ENCODE peak calls at places on chromosome 3, in ten cellular contexts. One of them, this sample, is unnamed.
A peak's percentile ranks its signal among the peaks of the same experiment; 100 is the strongest.

GRCh38 chr3:122568755-122569154 is 4.6 kb downstream of the DTX3L start:
- DNase-seq in breast epithelium: no peak
- DNase-seq in HepG2: no peak
- DNase-seq in HCT116: no peak
- DNase-seq in K562: no peak
- DNase-seq in esophagus muscularis mucosa: no peak
- DNase-seq in spleen: no peak
- DNase-seq in suprapubic skin: no peak
- DNase-seq in sigmoid colon: no peak
- DNase-seq in stomach: no peak
- DNase-seq in this sample: no peak

GRCh38 chr3:177058647-177059046 is 138.6 kb downstream of the TBL1XR1 start:
- DNase-seq in breast epithelium: no peak
- DNase-seq in stomach: no peak
- DNase-seq in HepG2: no peak
- DNase-seq in K562: no peak
- DNase-seq in sigmoid colon: no peak
- DNase-seq in spleen: no peak
- DNase-seq in HCT116: no peak
- DNase-seq in esophagus muscularis mucosa: no peak
- DNase-seq in suprapubic skin: no peak
- DNase-seq in this sample: no peak

GRCh38 chr3:151345854-151346253 is 16.5 kb upstream of the P2RY13 start:
- DNase-seq in esophagus muscularis mucosa: no peak
- DNase-seq in HCT116: no peak
- DNase-seq in K562: no peak
- DNase-seq in spleen: no peak
- DNase-seq in sigmoid colon: no peak
- DNase-seq in breast epithelium: peak; percentile 23
- DNase-seq in HepG2: no peak
- DNase-seq in stomach: no peak
- DNase-seq in suprapubic skin: no peak
- DNase-seq in this sample: peak; percentile 9

GRCh38 chr3:162764672-162765071 is 1268.1 kb downstream of the OTOL1 start:
- DNase-seq in HCT116: no peak
- DNase-seq in esophagus muscularis mucosa: no peak
- DNase-seq in sigmoid colon: no peak
- DNase-seq in spleen: no peak
- DNase-seq in breast epithelium: no peak
- DNase-seq in suprapubic skin: no peak
- DNase-seq in K562: no peak
- DNase-seq in HepG2: no peak
- DNase-seq in stomach: no peak
- DNase-seq in this sample: no peak

GRCh38 chr3:27201435-27201966 is 167.7 kb downstream of the NEK10 start:
- DNase-seq in sigmoid colon: no peak
- DNase-seq in stomach: no peak
- DNase-seq in suprapubic skin: no peak
- DNase-seq in esophagus muscularis mucosa: no peak
- DNase-seq in HCT116: no peak
- DNase-seq in HepG2: no peak
- DNase-seq in breast epithelium: no peak
- DNase-seq in spleen: no peak
- DNase-seq in K562: no peak
- DNase-seq in this sample: peak; percentile 48

GRCh38 chr3:142987080-142987700 is 14.2 kb upstream of the U2SURP start:
- DNase-seq in stomach: no peak
- DNase-seq in sigmoid colon: no peak
- DNase-seq in esophagus muscularis mucosa: no peak
- DNase-seq in HepG2: peak; percentile 18
- DNase-seq in HCT116: no peak
- DNase-seq in suprapubic skin: no peak
- DNase-seq in spleen: no peak
- DNase-seq in K562: peak; percentile 37
- DNase-seq in breast epithelium: no peak
- DNase-seq in this sample: no peak

GRCh38 chr3:23919628-23920027 is 2.7 kb downstream of the RPL15 start:
- DNase-seq in sigmoid colon: no peak
- DNase-seq in stomach: no peak
- DNase-seq in breast epithelium: no peak
- DNase-seq in esophagus muscularis mucosa: no peak
- DNase-seq in spleen: no peak
- DNase-seq in HCT116: no peak
- DNase-seq in HepG2: no peak
- DNase-seq in suprapubic skin: no peak
- DNase-seq in K562: no peak
- DNase-seq in this sample: no peak

GRCh38 chr3:40582401-40583027 is 57.8 kb downstream of the ZNF621 start:
- DNase-seq in breast epithelium: no peak
- DNase-seq in stomach: no peak
- DNase-seq in HCT116: no peak
- DNase-seq in HepG2: no peak
- DNase-seq in suprapubic skin: no peak
- DNase-seq in K562: no peak
- DNase-seq in spleen: no peak
- DNase-seq in esophagus muscularis mucosa: no peak
- DNase-seq in sigmoid colon: no peak
- DNase-seq in this sample: no peak

GRCh38 chr3:194522579-194523046 is 35.8 kb upstream of the ATP13A3 start:
- DNase-seq in sigmoid colon: no peak
- DNase-seq in breast epithelium: no peak
- DNase-seq in HCT116: no peak
- DNase-seq in HepG2: no peak
- DNase-seq in suprapubic skin: no peak
- DNase-seq in esophagus muscularis mucosa: no peak
- DNase-seq in spleen: no peak
- DNase-seq in K562: no peak
- DNase-seq in stomach: no peak
- DNase-seq in this sample: no peak
- H3K27ac ChIP-seq in sigmoid colon: no peak overlapping the region
- H3K27ac ChIP-seq in breast epithelium: no peak overlapping the region
- H3K27ac ChIP-seq in HCT116: no peak overlapping the region
- H3K27ac ChIP-seq in HepG2: no peak overlapping the region
- H3K27ac ChIP-seq in suprapubic skin: no peak overlapping the region
- H3K27ac ChIP-seq in esophagus muscularis mucosa: no peak overlapping the region
- H3K27ac ChIP-seq in spleen: no peak overlapping the region
- H3K27ac ChIP-seq in K562: no peak overlapping the region
- H3K27ac ChIP-seq in stomach: no peak overlapping the region
- H3K27ac ChIP-seq in this sample: no peak overlapping the region

GRCh38 chr3:81922404-81922803 is 161.0 kb upstream of the GBE1 start:
- DNase-seq in esophagus muscularis mucosa: no peak
- DNase-seq in spleen: no peak
- DNase-seq in K562: no peak
- DNase-seq in HCT116: no peak
- DNase-seq in suprapubic skin: no peak
- DNase-seq in breast epithelium: no peak
- DNase-seq in sigmoid colon: no peak
- DNase-seq in stomach: no peak
- DNase-seq in HepG2: no peak
- DNase-seq in this sample: no peak

GRCh38 chr3:81925385-81925784 is 163.9 kb upstream of the GBE1 start:
- DNase-seq in HCT116: no peak
- DNase-seq in HepG2: no peak
- DNase-seq in sigmoid colon: no peak
- DNase-seq in spleen: no peak
- DNase-seq in K562: no peak
- DNase-seq in suprapubic skin: no peak
- DNase-seq in breast epithelium: no peak
- DNase-seq in stomach: no peak
- DNase-seq in esophagus muscularis mucosa: no peak
- DNase-seq in this sample: no peak

GRCh38 chr3:81927811-81928210 is 166.4 kb upstream of the GBE1 start:
- DNase-seq in esophagus muscularis mucosa: no peak
- DNase-seq in HCT116: no peak
- DNase-seq in stomach: no peak
- DNase-seq in sigmoid colon: no peak
- DNase-seq in HepG2: no peak
- DNase-seq in breast epithelium: no peak
- DNase-seq in K562: no peak
- DNase-seq in spleen: no peak
- DNase-seq in suprapubic skin: no peak
- DNase-seq in this sample: no peak

GRCh38 chr3:81920805-81921204 is 159.4 kb upstream of the GBE1 start:
- DNase-seq in stomach: no peak
- DNase-seq in K562: no peak
- DNase-seq in esophagus muscularis mucosa: no peak
- DNase-seq in breast epithelium: no peak
- DNase-seq in HCT116: no peak
- DNase-seq in sigmoid colon: no peak
- DNase-seq in HepG2: no peak
- DNase-seq in spleen: no peak
- DNase-seq in suprapubic skin: no peak
- DNase-seq in this sample: no peak

GRCh38 chr3:81923038-81923437 is 161.6 kb upstream of the GBE1 start:
- DNase-seq in sigmoid colon: no peak
- DNase-seq in stomach: no peak
- DNase-seq in spleen: no peak
- DNase-seq in HCT116: no peak
- DNase-seq in HepG2: no peak
- DNase-seq in suprapubic skin: no peak
- DNase-seq in breast epithelium: no peak
- DNase-seq in K562: no peak
- DNase-seq in esophagus muscularis mucosa: no peak
- DNase-seq in this sample: no peak
- TF ChIP-seq POLR2AphosphoS5 in sigmoid colon: no peak
- TF ChIP-seq POLR2AphosphoS5 in stomach: no peak
- TF ChIP-seq POLR2AphosphoS5 in spleen: no peak
- TF ChIP-seq POLR2AphosphoS5 in HCT116: no peak
- TF ChIP-seq POLR2AphosphoS5 in HepG2: no peak
- TF ChIP-seq POLR2AphosphoS5 in suprapubic skin: no peak
- TF ChIP-seq POLR2AphosphoS5 in breast epithelium: no peak
- TF ChIP-seq POLR2AphosphoS5 in K562: no peak
- TF ChIP-seq POLR2AphosphoS5 in esophagus muscularis mucosa: no peak
- TF ChIP-seq POLR2AphosphoS5 in this sample: no peak

GRCh38 chr3:15096026-15096425 is 2.9 kb downstream of the RBSN start:
- DNase-seq in spleen: no peak
- DNase-seq in HCT116: no peak
- DNase-seq in HepG2: no peak
- DNase-seq in sigmoid colon: no peak
- DNase-seq in K562: no peak
- DNase-seq in suprapubic skin: no peak
- DNase-seq in breast epithelium: no peak
- DNase-seq in stomach: no peak
- DNase-seq in esophagus muscularis mucosa: no peak
- DNase-seq in this sample: no peak

GRCh38 chr3:15099364-15100098 is 583 bp upstream of the RBSN start:
- DNase-seq in K562: no peak
- DNase-seq in suprapubic skin: no peak
- DNase-seq in stomach: no peak
- DNase-seq in HepG2: no peak
- DNase-seq in HCT116: no peak
- DNase-seq in spleen: peak; percentile 79
- DNase-seq in sigmoid colon: no peak
- DNase-seq in breast epithelium: no peak
- DNase-seq in esophagus muscularis mucosa: no peak
- DNase-seq in this sample: peak; percentile 17

GRCh38 chr3:15094187-15094875 is 4.6 kb downstream of the RBSN start:
- DNase-seq in HepG2: no peak
- DNase-seq in stomach: no peak
- DNase-seq in sigmoid colon: no peak
- DNase-seq in breast epithelium: no peak
- DNase-seq in K562: no peak
- DNase-seq in spleen: no peak
- DNase-seq in esophagus muscularis mucosa: no peak
- DNase-seq in suprapubic skin: no peak
- DNase-seq in HCT116: no peak
- DNase-seq in this sample: no peak

GRCh38 chr3:15098503-15099363 is at the start of gene RBSN:
- DNase-seq in K562: peak; percentile 97
- DNase-seq in sigmoid colon: peak; percentile 97
- DNase-seq in HepG2: peak; percentile 88
- DNase-seq in suprapubic skin: peak; percentile 96
- DNase-seq in breast epithelium: peak; percentile 90
- DNase-seq in esophagus muscularis mucosa: peak; percentile 98
- DNase-seq in spleen: peak; percentile 100
- DNase-seq in stomach: peak; percentile 96
- DNase-seq in HCT116: peak; percentile 83
- DNase-seq in this sample: peak; percentile 95

GRCh38 chr3:15097889-15098288 is 1.1 kb downstream of the RBSN start:
- DNase-seq in K562: no peak
- DNase-seq in HepG2: no peak
- DNase-seq in esophagus muscularis mucosa: no peak
- DNase-seq in breast epithelium: no peak
- DNase-seq in HCT116: no peak
- DNase-seq in spleen: no peak
- DNase-seq in stomach: no peak
- DNase-seq in suprapubic skin: no peak
- DNase-seq in sigmoid colon: no peak
- DNase-seq in this sample: no peak
- TF ChIP-seq POLR2A in K562: no peak
- TF ChIP-seq POLR2A in HepG2: no peak
- TF ChIP-seq POLR2A in esophagus muscularis mucosa: no peak
- TF ChIP-seq POLR2A in breast epithelium: no peak
- TF ChIP-seq POLR2A in HCT116: no peak
- TF ChIP-seq POLR2A in spleen: no peak
- TF ChIP-seq POLR2A in stomach: no peak
- TF ChIP-seq POLR2A in suprapubic skin: no peak
- TF ChIP-seq POLR2A in sigmoid colon: no peak
- TF ChIP-seq POLR2A in this sample: no peak

GRCh38 chr3:154783053-154784037 is 296.8 kb upstream of the MME start:
- DNase-seq in K562: no peak
- DNase-seq in spleen: no peak
- DNase-seq in breast epithelium: no peak
- DNase-seq in HepG2: no peak
- DNase-seq in stomach: no peak
- DNase-seq in suprapubic skin: no peak
- DNase-seq in sigmoid colon: no peak
- DNase-seq in esophagus muscularis mucosa: no peak
- DNase-seq in HCT116: no peak
- DNase-seq in this sample: no peak

GRCh38 chr3:154781595-154781994 is 298.5 kb upstream of the MME start:
- DNase-seq in sigmoid colon: no peak
- DNase-seq in spleen: no peak
- DNase-seq in stomach: no peak
- DNase-seq in HCT116: no peak
- DNase-seq in suprapubic skin: no peak
- DNase-seq in breast epithelium: no peak
- DNase-seq in HepG2: no peak
- DNase-seq in esophagus muscularis mucosa: no peak
- DNase-seq in K562: no peak
- DNase-seq in this sample: no peak

GRCh38 chr3:154779571-154779970 is 300.5 kb upstream of the MME start:
- DNase-seq in HepG2: no peak
- DNase-seq in stomach: no peak
- DNase-seq in K562: no peak
- DNase-seq in breast epithelium: no peak
- DNase-seq in HCT116: no peak
- DNase-seq in esophagus muscularis mucosa: no peak
- DNase-seq in spleen: no peak
- DNase-seq in suprapubic skin: no peak
- DNase-seq in sigmoid colon: no peak
- DNase-seq in this sample: no peak

GRCh38 chr3:154780263-154780662 is 299.9 kb upstream of the MME start:
- DNase-seq in spleen: no peak
- DNase-seq in stomach: no peak
- DNase-seq in sigmoid colon: no peak
- DNase-seq in suprapubic skin: no peak
- DNase-seq in HepG2: no peak
- DNase-seq in K562: no peak
- DNase-seq in breast epithelium: no peak
- DNase-seq in HCT116: no peak
- DNase-seq in esophagus muscularis mucosa: no peak
- DNase-seq in this sample: no peak

DNA sequence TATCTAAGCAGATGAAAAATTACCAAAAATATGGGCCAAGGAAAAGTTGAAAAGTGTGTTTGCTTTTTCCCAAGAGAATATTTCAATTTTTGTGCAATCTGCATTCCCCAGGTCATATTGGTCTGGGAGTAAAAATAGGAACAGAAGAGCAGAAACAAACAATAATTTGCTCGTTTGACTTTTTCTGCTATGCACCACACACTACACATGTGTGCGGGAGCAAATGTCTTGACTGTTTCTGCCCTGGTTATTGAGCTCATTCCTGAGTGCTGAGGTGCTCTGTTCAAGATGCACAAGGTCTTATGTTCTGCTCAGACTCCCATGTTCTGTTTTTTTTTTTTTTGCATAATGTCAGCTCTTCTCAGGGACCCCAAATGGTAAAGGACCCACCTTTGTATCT is 298.0 kb upstream of the MME start:
- DNase-seq in esophagus muscularis mucosa: no peak
- DNase-seq in sigmoid colon: no peak
- DNase-seq in HepG2: no peak
- DNase-seq in K562: no peak
- DNase-seq in breast epithelium: no peak
- DNase-seq in stomach: no peak
- DNase-seq in suprapubic skin: no peak
- DNase-seq in HCT116: no peak
- DNase-seq in spleen: no peak
- DNase-seq in this sample: no peak
- H3K27ac ChIP-seq in esophagus muscularis mucosa: no peak overlapping the region
- H3K27ac ChIP-seq in sigmoid colon: no peak overlapping the region
- H3K27ac ChIP-seq in HepG2: no peak overlapping the region
- H3K27ac ChIP-seq in K562: no peak overlapping the region
- H3K27ac ChIP-seq in breast epithelium: no peak overlapping the region
- H3K27ac ChIP-seq in stomach: no peak overlapping the region
- H3K27ac ChIP-seq in suprapubic skin: no peak overlapping the region
- H3K27ac ChIP-seq in HCT116: no peak overlapping the region
- H3K27ac ChIP-seq in spleen: no peak overlapping the region
- H3K27ac ChIP-seq in this sample: no peak overlapping the region

This sample was measured in transverse colon.